ENCODE peak calls at places on chromosomes 2 and 18, in seven cellular contexts. R is cardiac fibroblast; O is Kasumi-1; V is T-helper 9 cell; X is stimulated activated effector memory CD8-positive, alpha-beta T cell treated with anti-CD3 and anti-CD28 coated beads, Interleukin-12 subunit alpha, Interleukin-12 subunit beta, amount 100 ng/mL, for 72 hours; D is nucleus accumbens; P is activated T-cell treated with anti-CD3 and anti-CD28 coated beads for 4 hours. K is an unnamed sample.

GRCh38 chr2:68287580-68288441 is 31.9 kb downstream of the CNRIP1 start:
- DNase-seq in R (peak; percentile 79), O (peak; percentile 87), V (no peak), X (no peak), D (peak; percentile 14), P (no peak), K (no peak)

GRCh38 chr2:101690547-101691182 is 6.8 kb upstream of the MAP4K4 start:
- DNase-seq in R (no peak), O (no peak), V (no peak), X (no peak), D (no peak), P (no peak), K (no peak)

GRCh38 chr2:81242502-81242901 is 938.0 kb upstream of the LRRTM1 start:
- DNase-seq in R (no peak), O (no peak), V (no peak), X (no peak), D (no peak), P (no peak), K (no peak)

GRCh38 chr18:23302852-23303527 is 150.1 kb upstream of the RIOK3 start:
- DNase-seq in R (peak; percentile 91), O (peak; percentile 58), V (no peak), X (no peak), D (no peak), P (no peak), K (no peak)

GRCh38 chr2:150880986-150881385 is 380.7 kb downstream of the RBM43 start:
- DNase-seq in R (no peak), O (no peak), V (no peak), X (no peak), D (no peak), P (no peak), K (no peak)

GRCh38 chr2:235149240-235149641 is 197.4 kb downstream of the SH3BP4 start:
- DNase-seq in R (no peak), O (no peak), V (no peak), X (no peak), D (peak; percentile 47), P (no peak), K (no peak)

GRCh38 chr2:160232905-160233475 is 32.9 kb upstream of the ITGB6 start:
- DNase-seq in R (no peak), O (no peak), V (no peak), X (no peak), D (no peak), P (no peak), K (no peak)

GRCh38 chr2:28390857-28391563 is 1.6 kb upstream of the FOSL2 start:
- DNase-seq in R (peak; percentile 94), O (peak; percentile 62), V (no peak), X (no peak), D (no peak), P (no peak), K (peak; percentile 56)

GRCh38 chr2:130890941-130891669 is 54.4 kb downstream of the ARHGEF4 start:
- DNase-seq in R (no peak), O (no peak), V (no peak), X (no peak), D (no peak), P (no peak), K (peak; percentile 19)

GRCh38 chr2:75561566-75562512 is 1.1 kb upstream of the EVA1A start:
- DNase-seq in R (no peak), O (no peak), V (no peak), X (peak; percentile 22), D (no peak), P (no peak), K (no peak)

GRCh38 chr2:118588826-118589225 is 258.6 kb downstream of the EN1 start:
- DNase-seq in R (no peak), O (no peak), V (no peak), X (no peak), D (no peak), P (no peak), K (no peak)

GRCh38 chr2:6773007-6773693 is 92.6 kb downstream of the CMPK2 start:
- DNase-seq in R (peak; percentile 16), O (peak; percentile 46), V (peak; percentile 64), X (peak; percentile 89), D (peak; percentile 24), P (peak; percentile 68), K (peak; percentile 45)

GRCh38 chr2:158112971-158113370 is 11.3 kb downstream of the UPP2 start:
- DNase-seq in R (no peak), O (no peak), V (no peak), X (no peak), D (no peak), P (no peak), K (no peak)

GRCh38 chr18:23365602-23366001 is 87.5 kb upstream of the RIOK3 start:
- DNase-seq in R (peak; percentile 68), O (no peak), V (no peak), X (no peak), D (no peak), P (no peak), K (no peak)

GRCh38 chr2:223076573-223076972 is 24.6 kb downstream of the KCNE4 start:
- DNase-seq in R (peak; percentile 70), O (no peak), V (no peak), X (no peak), D (no peak), P (no peak), K (no peak)

GRCh38 chr2:217186565-217187218 is 326.8 kb upstream of the TNP1 start:
- DNase-seq in R (no peak), O (no peak), V (no peak), X (no peak), D (no peak), P (no peak), K (no peak)

GRCh38 chr2:230218411-230218810 is 1.4 kb downstream of the SP110 start:
- DNase-seq in R (peak; percentile 2), O (peak; percentile 75), V (no peak), X (no peak), D (no peak), P (no peak), K (no peak)

GRCh38 chr2:191620144-191620543 is 57.8 kb upstream of the NABP1 start:
- DNase-seq in R (peak; percentile 24), O (no peak), V (no peak), X (no peak), D (no peak), P (no peak), K (no peak)

GRCh38 chr2:20617892-20618467 is 32.9 kb downstream of the HS1BP3 start:
- DNase-seq in R (peak; percentile 100), O (peak; percentile 28), V (no peak), X (no peak), D (peak; percentile 91), P (no peak), K (peak; percentile 86)

GRCh38 chr2:128282246-128282975 is 36.3 kb downstream of the HS6ST1 start:
- DNase-seq in R (no peak), O (no peak), V (no peak), X (no peak), D (no peak), P (no peak), K (no peak)

GRCh38 chr18:38606841-38607240 is 1041.2 kb upstream of the CELF4 start:
- DNase-seq in R (no peak), O (no peak), V (no peak), X (no peak), D (no peak), P (no peak), K (no peak)

GRCh38 chr2:132441051-132441450 is 24.4 kb downstream of the GPR39 start:
- DNase-seq in R (no peak), O (no peak), V (no peak), X (no peak), D (no peak), P (no peak), K (no peak)

GRCh38 chr18:77114564-77115391 is 17.8 kb downstream of the MBP start:
- DNase-seq in R (peak; percentile 96), O (peak; percentile 95), V (no peak), X (no peak), D (no peak), P (no peak), K (peak; percentile 90)

GRCh38 chr18:49691177-49691608 is 122.1 kb downstream of the ACAA2 start:
- DNase-seq in R (peak; percentile 68), O (no peak), V (no peak), X (no peak), D (no peak), P (no peak), K (peak; percentile 61)

GRCh38 chr2:128178650-128179460 is 87.9 kb downstream of the UGGT1 start:
- DNase-seq in R (peak; percentile 78), O (peak; percentile 81), V (peak; percentile 14), X (no peak), D (peak; percentile 15), P (peak; percentile 5), K (peak; percentile 45)

GRCh38 chr2:176455865-176456291 is 186.6 kb downstream of the MTX2 start:
- DNase-seq in R (peak; percentile 76), O (no peak), V (no peak), X (no peak), D (no peak), P (no peak), K (no peak)

GRCh38 chr2:70086278-70086837 is 919 bp upstream of the PCBP1 start:
- DNase-seq in R (peak; percentile 89), O (peak; percentile 81), V (peak; percentile 59), X (peak; percentile 93), D (peak; percentile 76), P (peak; percentile 60), K (peak; percentile 64)

GRCh38 chr18:9737814-9738160 is 29.7 kb downstream of the RAB31 start:
- DNase-seq in R (no peak), O (no peak), V (no peak), X (no peak), D (peak; percentile 63), P (no peak), K (no peak)

GRCh38 chr18:24702001-24702400 is 241.6 kb downstream of the HRH4 start:
- DNase-seq in R (no peak), O (no peak), V (no peak), X (no peak), D (no peak), P (no peak), K (no peak)

GRCh38 chr2:203759692-203760365 is 53.4 kb downstream of the CD28 start:
- DNase-seq in R (peak; percentile 38), O (no peak), V (no peak), X (no peak), D (no peak), P (no peak), K (no peak)

GRCh38 chr18:29176681-29177080 is 999.8 kb upstream of the CDH2 start:
- DNase-seq in R (no peak), O (no peak), V (no peak), X (no peak), D (no peak), P (no peak), K (no peak)

GRCh38 chr2:79887747-79888374 is 375.0 kb downstream of the CTNNA2 start:
- DNase-seq in R (peak; percentile 66), O (peak; percentile 83), V (no peak), X (no peak), D (no peak), P (peak; percentile 0), K (peak; percentile 47)

GRCh38 chr18:55266981-55267380 is 307.7 kb upstream of the CCDC68 start:
- DNase-seq in R (no peak), O (no peak), V (no peak), X (no peak), D (no peak), P (no peak), K (no peak)

GRCh38 chr2:142128105-142128504 is 2.7 kb downstream of the LRP1B start:
- DNase-seq in R (no peak), O (no peak), V (no peak), X (no peak), D (no peak), P (no peak), K (no peak)

GRCh38 chr18:23743733-23744333 is 54.6 kb downstream of the LAMA3 start:
- DNase-seq in R (no peak), O (no peak), V (no peak), X (no peak), D (no peak), P (no peak), K (no peak)